ENCODE peak calls at places on chromosome 19, in nine cellular contexts. R is cardiac muscle cell, T is thoracic aorta, P is left ventricle myocardium inferior, U is hepatocyte, C is right atrium auricular region, O is endothelial cell of umbilical vein, Q is kidney, A is transverse colon. W is an unnamed sample. For H3K9me3, the result is how much of the 10 kb centered on the place peaks cover.

GRCh38 chr19:57192064-57192395 is 730 bp downstream of the ZNF264 start:
- DNase-seq in R (peak), T (no peak), P (no peak), U (peak), C (no peak), O (no peak), Q (no peak), A (no peak), W (peak)

GRCh38 chr19:10328558-10329429 is 4.5 kb downstream of the RAVER1 start:
- DNase-seq in R (no peak), T (no peak), P (no peak), U (no peak), C (no peak), O (no peak), Q (no peak), A (no peak), W (no peak)

GRCh38 chr19:41753936-41754529 is 1.3 kb upstream of the CEACAM6 start:
- DNase-seq in R (no peak), T (no peak), P (no peak), U (peak), C (no peak), O (peak), Q (no peak), A (peak), W (peak)

GRCh38 chr19:42216653-42217521 is 590 bp downstream of the DEDD2 start:
- DNase-seq in R (peak), T (no peak), P (peak), U (peak), C (no peak), O (peak), Q (peak), A (peak), W (peak)

GRCh38 chr19:38429055-38429810 is 3.2 kb upstream of the RASGRP4 start:
- DNase-seq in R (no peak), T (no peak), P (no peak), U (no peak), C (no peak), O (no peak), Q (no peak), A (no peak), W (no peak)

GRCh38 chr19:45442927-45443461 is 19.3 kb upstream of the ERCC1 start:
- DNase-seq in R (no peak), T (no peak), P (peak), U (peak), C (peak), O (peak), Q (no peak), A (peak), W (peak)

GRCh38 chr19:35348909-35349611 is 1.4 kb downstream of the FFAR1 start:
- DNase-seq in R (no peak), T (no peak), P (no peak), U (no peak), C (no peak), O (no peak), Q (peak), A (no peak), W (peak)

GRCh38 chr19:41904118-41904870 is 21.3 kb downstream of the ARHGEF1 start:
- DNase-seq in R (no peak), T (no peak), P (no peak), U (peak), C (no peak), O (no peak), Q (no peak), A (peak), W (no peak)

GRCh38 chr19:11137542-11138384 is 17.8 kb downstream of the SPC24 start:
- DNase-seq in R (peak), T (peak), P (peak), U (peak), C (peak), O (peak), Q (peak), A (peak), W (peak)

GRCh38 chr19:40584007-40584406 is 7.3 kb downstream of the SHKBP1 start:
- DNase-seq in R (no peak), T (no peak), P (no peak), U (no peak), C (no peak), O (no peak), Q (no peak), A (no peak), W (no peak)

GRCh38 chr19:2391118-2391725 is 31.2 kb downstream of the TMPRSS9 start:
- DNase-seq in R (peak), T (no peak), P (no peak), U (peak), C (no peak), O (peak), Q (no peak), A (no peak), W (peak)

GRCh38 chr19:5138606-5139594 is 170.0 kb downstream of the KDM4B start:
- DNase-seq in R (no peak), T (no peak), P (no peak), U (no peak), C (no peak), O (no peak), Q (peak), A (peak), W (peak)

GRCh38 chr19:48363500-48363809 is 285 bp downstream of the TMEM143 start:
- DNase-seq in R (no peak), T (no peak), P (no peak), U (peak), C (peak), O (no peak), Q (peak), A (no peak), W (no peak)

GRCh38 chr19:34580408-34580807 is 96.6 kb downstream of the SCGB2B2 start:
- DNase-seq in R (no peak), T (no peak), P (no peak), U (no peak), C (no peak), O (no peak), Q (no peak), A (no peak), W (no peak)

GRCh38 chr19:38784224-38784623 is 4.8 kb upstream of the LGALS7B start:
- DNase-seq in R (no peak), T (no peak), P (no peak), U (peak), C (no peak), O (no peak), Q (no peak), A (no peak), W (no peak)

GRCh38 chr19:30076101-30076551 is 134.1 kb downstream of the URI1 start:
- DNase-seq in R (no peak), T (no peak), P (no peak), U (no peak), C (no peak), O (no peak), Q (peak), A (no peak), W (no peak)

GRCh38 chr19:29259867-29260281 is 46.9 kb upstream of the UQCRFS1 start:
- DNase-seq in R (peak), T (no peak), P (no peak), U (no peak), C (no peak), O (no peak), Q (no peak), A (no peak), W (no peak)

DNA sequence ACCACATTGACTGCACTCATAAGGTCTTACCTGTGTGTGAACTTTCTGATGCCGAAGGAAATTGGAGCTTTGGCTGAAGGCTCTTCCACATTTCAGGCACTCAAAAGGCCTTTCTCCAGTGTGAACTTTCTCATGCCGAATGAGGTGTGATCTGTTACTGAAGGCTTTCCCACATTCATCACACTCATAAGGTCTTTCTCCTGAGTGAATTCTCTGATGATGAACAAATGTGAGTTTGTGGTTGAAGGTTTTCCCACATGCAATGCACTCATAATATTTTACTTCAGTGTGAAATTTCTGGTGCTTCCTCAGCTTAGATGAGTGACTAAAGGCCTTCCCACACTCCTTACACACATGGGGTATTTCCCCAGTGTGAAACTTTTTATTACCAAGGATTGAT is 5.7 kb downstream of the ZNF132 start:
- DNase-seq in R (no peak), T (no peak), P (no peak), U (no peak), C (no peak), O (no peak), Q (no peak), A (no peak), W (no peak)
- H3K9me3 ChIP-seq in R (under half), T (half or more), P (half or more), U (under half), C (half or more), O (under half), Q (half or more), A (half or more), W (under half)

GRCh38 chr19:15671891-15672579 is 852 bp upstream of the CYP4F12 start:
- DNase-seq in R (no peak), T (no peak), P (no peak), U (no peak), C (no peak), O (no peak), Q (no peak), A (no peak), W (no peak)

GRCh38 chr19:15675560-15675959 is 2.7 kb downstream of the CYP4F12 start:
- DNase-seq in R (no peak), T (no peak), P (no peak), U (no peak), C (no peak), O (no peak), Q (no peak), A (no peak), W (no peak)

GRCh38 chr19:15671237-15671636 is 1.6 kb upstream of the CYP4F12 start:
- DNase-seq in R (no peak), T (no peak), P (no peak), U (no peak), C (no peak), O (no peak), Q (no peak), A (no peak), W (no peak)

GRCh38 chr19:15672580-15673175 is at the start of gene CYP4F12:
- DNase-seq in R (no peak), T (no peak), P (peak), U (peak), C (peak), O (no peak), Q (peak), A (peak), W (peak)

DNA sequence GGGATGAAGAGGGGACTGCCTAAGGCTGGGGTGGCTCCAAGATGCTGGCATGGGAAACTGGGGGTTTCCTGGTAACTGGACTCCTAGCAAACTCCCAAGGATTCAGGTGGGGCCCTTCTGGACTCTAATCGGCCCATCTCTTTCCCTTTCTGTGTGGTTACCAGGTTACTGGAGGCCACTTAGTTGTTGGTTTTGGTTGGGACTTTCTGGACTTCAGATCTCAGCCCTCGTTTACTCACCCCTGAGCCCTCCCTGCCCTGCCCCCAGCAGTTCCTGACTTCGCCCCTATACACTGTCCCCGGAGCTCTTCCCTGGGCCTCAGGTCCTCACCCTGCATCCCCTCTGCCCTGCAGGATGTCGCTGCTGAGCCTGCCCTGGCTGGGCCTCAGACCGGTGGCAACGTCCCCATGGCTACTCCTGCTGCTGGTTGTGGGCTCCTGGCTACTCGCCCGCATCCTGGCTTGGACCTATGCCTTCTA is 328 bp downstream of the CYP4F12 start:
- DNase-seq in R (no peak), T (no peak), P (peak), U (no peak), C (no peak), O (no peak), Q (peak), A (peak), W (no peak)
- H3K9me3 ChIP-seq in R (under half), T (under half), P (under half), U (under half), C (under half), O (under half), Q (under half), A (under half), W (under half)

DNA sequence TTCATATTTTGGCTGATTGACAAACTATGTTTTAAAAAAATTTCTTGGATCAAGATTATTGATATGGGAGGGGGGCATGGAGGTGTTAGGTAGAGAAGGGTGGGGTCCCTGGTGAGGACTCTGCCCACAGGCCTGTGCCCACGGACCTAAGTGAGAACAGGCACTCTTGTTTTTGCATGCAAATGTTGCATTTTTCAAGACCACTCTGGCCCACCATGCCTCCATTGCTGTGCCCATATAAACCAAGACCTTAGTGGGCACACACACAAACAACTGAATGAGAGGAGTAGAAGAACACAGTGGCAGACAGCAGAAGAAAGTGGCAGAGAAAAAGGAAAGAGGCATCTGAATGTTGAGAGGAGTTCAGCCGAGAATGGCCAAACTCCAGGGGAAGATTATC is 69.6 kb upstream of the ZNF98 start:
- DNase-seq in R (no peak), T (no peak), P (no peak), U (no peak), C (peak), O (no peak), Q (no peak), A (no peak), W (no peak)
- H3K9me3 ChIP-seq in R (under half), T (half or more), P (half or more), U (under half), C (half or more), O (under half), Q (under half), A (under half), W (under half)

DNA sequence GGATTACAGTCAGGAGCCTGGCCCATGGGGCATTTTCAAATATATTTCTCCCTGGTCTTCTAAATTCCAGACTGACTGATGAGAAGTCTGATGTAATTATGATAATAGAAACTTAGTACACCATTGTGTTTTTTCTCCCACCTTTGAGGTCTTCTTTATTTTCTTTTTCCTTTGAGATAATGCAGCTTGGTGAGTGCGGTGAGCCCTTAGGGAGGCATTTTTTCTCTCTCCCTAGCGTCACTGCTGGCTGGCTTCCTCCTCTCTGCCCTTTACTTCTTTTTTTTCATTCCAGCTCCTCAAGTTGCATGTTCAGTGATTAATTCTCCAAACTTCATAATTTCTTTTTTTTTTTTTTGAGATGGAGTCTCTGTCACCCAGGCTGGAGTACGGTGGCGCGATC is 12.8 kb upstream of the CDC42EP5 start:
- DNase-seq in R (no peak), T (no peak), P (no peak), U (no peak), C (no peak), O (no peak), Q (no peak), A (no peak), W (no peak)
- H3K9me3 ChIP-seq in R (under half), T (under half), P (under half), U (under half), C (under half), O (under half), Q (under half), A (under half), W (under half)

DNA sequence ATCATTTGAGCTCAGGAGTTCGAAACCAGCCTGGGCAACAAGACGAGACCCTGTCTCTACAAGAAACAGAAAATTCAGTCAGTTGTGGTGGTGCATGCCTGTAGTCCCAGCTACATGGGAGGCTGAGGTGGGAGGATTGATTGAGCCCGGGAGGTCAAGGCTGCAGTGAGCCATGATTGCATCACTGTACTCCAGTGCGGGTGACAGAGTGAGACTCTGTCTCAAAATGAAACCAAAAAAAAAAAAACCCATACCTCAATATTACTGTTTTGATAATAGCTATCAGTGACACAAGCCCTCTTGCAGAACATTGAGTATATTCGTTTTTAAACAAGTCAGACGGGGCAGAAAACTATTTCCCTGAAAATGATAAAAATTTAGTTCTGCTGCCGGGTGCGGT is 16.2 kb downstream of the ZNF791 start:
- DNase-seq in R (no peak), T (no peak), P (no peak), U (no peak), C (no peak), O (no peak), Q (no peak), A (no peak), W (no peak)
- H3K9me3 ChIP-seq in R (under half), T (under half), P (under half), U (under half), C (under half), O (under half), Q (under half), A (under half), W (under half)

GRCh38 chr19:21434967-21435544 is 38.1 kb downstream of the ZNF493 start:
- DNase-seq in R (no peak), T (no peak), P (no peak), U (no peak), C (no peak), O (no peak), Q (no peak), A (no peak), W (no peak)
- H3K9me3 ChIP-seq in R (under half), T (under half), P (half or more), U (under half), C (under half), O (under half), Q (under half), A (under half), W (under half)

GRCh38 chr19:52112624-52113023 is 17.1 kb upstream of the ZNF841 start:
- DNase-seq in R (no peak), T (no peak), P (no peak), U (no peak), C (no peak), O (no peak), Q (no peak), A (no peak), W (no peak)

GRCh38 chr19:52120286-52120685 is 19.5 kb downstream of the ZNF616 start:
- DNase-seq in R (no peak), T (no peak), P (no peak), U (no peak), C (no peak), O (no peak), Q (no peak), A (no peak), W (no peak)

GRCh38 chr19:52110780-52111179 is 15.2 kb upstream of the ZNF841 start:
- DNase-seq in R (no peak), T (no peak), P (no peak), U (no peak), C (no peak), O (no peak), Q (no peak), A (no peak), W (no peak)

GRCh38 chr19:52114691-52115090 is 19.1 kb upstream of the ZNF841 start:
- DNase-seq in R (no peak), T (no peak), P (no peak), U (no peak), C (no peak), O (no peak), Q (no peak), A (no peak), W (no peak)

GRCh38 chr19:52115526-52116053 is 20.0 kb upstream of the ZNF841 start:
- DNase-seq in R (no peak), T (no peak), P (no peak), U (no peak), C (no peak), O (no peak), Q (no peak), A (no peak), W (no peak)
- H3K9me3 ChIP-seq in R (under half), T (half or more), P (half or more), U (half or more), C (half or more), O (under half), Q (half or more), A (half or more), W (half or more)

DNA sequence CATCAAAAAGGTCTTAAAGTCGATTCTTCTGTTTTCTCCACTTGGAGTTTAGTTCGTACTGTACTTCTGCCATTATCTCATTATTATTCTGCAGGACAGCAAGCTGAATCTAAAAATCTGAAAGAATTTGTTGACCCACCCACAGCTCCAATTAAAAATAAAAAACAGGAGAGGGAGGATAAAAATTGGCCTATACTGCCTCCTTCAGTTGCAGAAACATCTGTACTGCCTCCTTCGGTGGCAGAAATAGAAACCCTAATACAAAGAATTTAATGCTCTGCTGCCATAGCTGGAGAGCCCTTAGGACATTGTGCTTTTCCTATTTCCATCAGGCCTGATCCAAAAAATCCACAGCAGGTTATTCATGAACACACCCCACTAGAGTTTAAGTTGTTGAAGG is 9.8 kb downstream of the ZNF350 start:
- DNase-seq in R (no peak), T (no peak), P (no peak), U (no peak), C (no peak), O (no peak), Q (no peak), A (no peak), W (no peak)
- H3K9me3 ChIP-seq in R (under half), T (half or more), P (half or more), U (under half), C (half or more), O (under half), Q (under half), A (half or more), W (under half)

GRCh38 chr19:53664760-53665159 is 33.0 kb downstream of the DPRX start:
- DNase-seq in R (no peak), T (no peak), P (no peak), U (no peak), C (no peak), O (no peak), Q (no peak), A (no peak), W (peak)

GRCh38 chr19:53660584-53660983 is 28.8 kb downstream of the DPRX start:
- DNase-seq in R (no peak), T (no peak), P (no peak), U (no peak), C (no peak), O (no peak), Q (no peak), A (no peak), W (no peak)

GRCh38 chr19:53662209-53662608 is 30.4 kb downstream of the DPRX start:
- DNase-seq in R (no peak), T (no peak), P (no peak), U (no peak), C (no peak), O (no peak), Q (peak), A (no peak), W (no peak)

GRCh38 chr19:53659292-53659691 is 27.5 kb downstream of the DPRX start:
- DNase-seq in R (peak), T (no peak), P (no peak), U (peak), C (no peak), O (no peak), Q (no peak), A (no peak), W (no peak)

GRCh38 chr19:53664152-53664551 is 32.4 kb downstream of the DPRX start:
- DNase-seq in R (no peak), T (no peak), P (no peak), U (no peak), C (no peak), O (no peak), Q (peak), A (no peak), W (no peak)
- H3K9me3 ChIP-seq in R (under half), T (under half), P (under half), U (under half), C (under half), O (under half), Q (under half), A (under half), W (under half)

W was measured in SJCRH30.